ENCODE peak calls at places on chromosomes 7 and 10, in five cellular contexts. O, N, K, W and J are unnamed samples.

GRCh38 chr10:13859979-13860619 is 273.3 kb downstream of the PRPF18 start:
- DNase-seq in O (no peak), N (no peak), K (no peak), W (no peak), J (no peak)

GRCh38 chr7:137932881-137933269 is 69.0 kb downstream of the CREB3L2 start:
- DNase-seq in O (no peak), N (no peak), K (no peak), W (no peak), J (no peak)

GRCh38 chr10:50574932-50575331 is 48.8 kb downstream of the SGMS1 start:
- DNase-seq in O (no peak), N (no peak), K (no peak), W (no peak), J (no peak)

GRCh38 chr7:28904539-28905143 is 53.5 kb downstream of the TRIL start:
- DNase-seq in O (no peak), N (no peak), K (no peak), W (no peak), J (no peak)

GRCh38 chr10:4385491-4385890 is 440.5 kb upstream of the AKR1E2 start:
- DNase-seq in O (no peak), N (no peak), K (no peak), W (no peak), J (no peak)

GRCh38 chr7:140225562-140226249 is 48.9 kb upstream of the KDM7A start:
- DNase-seq in O (no peak), N (no peak), K (no peak), W (no peak), J (no peak)

GRCh38 chr10:87635498-87636312 is 24.0 kb upstream of the PAPSS2 start:
- DNase-seq in O (no peak), N (peak), K (no peak), W (peak), J (no peak)

GRCh38 chr7:46569117-46569433 is 648.0 kb upstream of the IGFBP3 start:
- DNase-seq in O (peak), N (no peak), K (no peak), W (peak), J (peak)

GRCh38 chr10:86846088-86846487 is 89.7 kb downstream of the BMPR1A start:
- DNase-seq in O (no peak), N (no peak), K (no peak), W (no peak), J (no peak)

GRCh38 chr10:12513775-12514663 is 164.7 kb downstream of the CAMK1D start:
- DNase-seq in O (peak), N (no peak), K (peak), W (no peak), J (peak)

GRCh38 chr10:28810062-28810870 is 132.9 kb downstream of the BAMBI start:
- DNase-seq in O (no peak), N (no peak), K (no peak), W (no peak), J (no peak)

GRCh38 chr7:29292886-29293658 is 98.5 kb downstream of the CHN2 start:
- DNase-seq in O (peak), N (no peak), K (no peak), W (no peak), J (no peak)

GRCh38 chr7:138460649-138461607 is 869 bp downstream of the TRIM24 start:
- DNase-seq in O (peak), N (peak), K (peak), W (peak), J (peak)

GRCh38 chr10:16789765-16790164 is 27.5 kb downstream of the RSU1 start:
- DNase-seq in O (no peak), N (no peak), K (no peak), W (no peak), J (no peak)

GRCh38 chr10:32386623-32387022 is 39.7 kb upstream of the EPC1 start:
- DNase-seq in O (no peak), N (no peak), K (no peak), W (no peak), J (no peak)

GRCh38 chr10:13001041-13001886 is at the start of gene CCDC3:
- DNase-seq in O (no peak), N (peak), K (no peak), W (no peak), J (no peak)

GRCh38 chr10:73577788-73578187 is 13.4 kb downstream of the USP54 start:
- DNase-seq in O (no peak), N (no peak), K (no peak), W (no peak), J (no peak)

GRCh38 chr7:70178787-70179186 is 580.5 kb downstream of the AUTS2 start:
- DNase-seq in O (no peak), N (no peak), K (no peak), W (peak), J (no peak)

GRCh38 chr7:16933296-16934248 is 51.8 kb upstream of the AGR3 start:
- DNase-seq in O (no peak), N (no peak), K (no peak), W (no peak), J (no peak)

GRCh38 chr7:148697256-148697841 is 1.4 kb upstream of the CUL1 start:
- DNase-seq in O (peak), N (peak), K (no peak), W (no peak), J (no peak)

GRCh38 chr10:68560201-68560915 is at the start of gene TET1:
- DNase-seq in O (peak), N (no peak), K (no peak), W (no peak), J (no peak)

GRCh38 chr7:712601-713457 is 13.7 kb upstream of the DNAAF5 start:
- DNase-seq in O (no peak), N (no peak), K (no peak), W (no peak), J (no peak)

GRCh38 chr10:115795964-115796363 is 477.0 kb downstream of the GFRA1 start:
- DNase-seq in O (no peak), N (no peak), K (no peak), W (no peak), J (no peak)

GRCh38 chr7:155653773-155654172 is 9.3 kb downstream of the RBM33 start:
- DNase-seq in O (no peak), N (no peak), K (no peak), W (no peak), J (no peak)

GRCh38 chr10:28800144-28800543 is 122.8 kb downstream of the BAMBI start:
- DNase-seq in O (no peak), N (no peak), K (no peak), W (no peak), J (no peak)

GRCh38 chr7:158606671-158607424 is 19.2 kb upstream of the PTPRN2 start:
- DNase-seq in O (no peak), N (no peak), K (no peak), W (no peak), J (no peak)

GRCh38 chr7:105778956-105779355 is 97.4 kb downstream of the ATXN7L1 start:
- DNase-seq in O (no peak), N (no peak), K (no peak), W (no peak), J (no peak)

GRCh38 chr7:155872678-155873369 is 60.6 kb upstream of the SHH start:
- DNase-seq in O (no peak), N (no peak), K (no peak), W (no peak), J (no peak)

GRCh38 chr10:78559514-78560392 is 509.0 kb upstream of the ZMIZ1 start:
- DNase-seq in O (no peak), N (no peak), K (no peak), W (no peak), J (no peak)

GRCh38 chr7:157854066-157854891 is 517.5 kb downstream of the DNAJB6 start:
- DNase-seq in O (peak), N (no peak), K (no peak), W (no peak), J (no peak)

GRCh38 chr10:26528715-26529393 is 90.7 kb downstream of the APBB1IP start:
- DNase-seq in O (no peak), N (no peak), K (no peak), W (no peak), J (no peak)

GRCh38 chr10:14491814-14492213 is 161.1 kb upstream of the FRMD4A start:
- DNase-seq in O (no peak), N (no peak), K (no peak), W (no peak), J (no peak)

GRCh38 chr10:119502214-119502613 is 40.3 kb downstream of the RGS10 start:
- DNase-seq in O (no peak), N (peak), K (no peak), W (no peak), J (peak)

GRCh38 chr10:50625663-50626062 is 1.9 kb upstream of the SGMS1 start:
- DNase-seq in O (peak), N (no peak), K (peak), W (no peak), J (no peak)

GRCh38 chr10:80540644-80541143 is 3.0 kb downstream of the SH2D4B start:
- DNase-seq in O (no peak), N (no peak), K (no peak), W (no peak), J (no peak)

GRCh38 chr10:68992721-68993440 is 4.3 kb downstream of the KIFBP start:
- DNase-seq in O (no peak), N (no peak), K (no peak), W (no peak), J (no peak)

GRCh38 chr7:124387056-124387455 is 354.2 kb upstream of the TMEM229A start:
- DNase-seq in O (peak), N (no peak), K (no peak), W (no peak), J (no peak)

GRCh38 chr10:109932391-109932790 is 9.1 kb upstream of the XPNPEP1 start:
- DNase-seq in O (no peak), N (no peak), K (no peak), W (no peak), J (no peak)